ENCODE peak calls at places on chromosomes 2 and 18, in four cellular contexts. M, C, P and X are unnamed samples.

GRCh38 chr2:128395640-128396499 is 77.2 kb upstream of the HS6ST1 start:
- DNase-seq in M (no peak), C (no peak), P (peak; percentile 85), X (peak; percentile 27)

GRCh38 chr2:69026638-69027037 is 13.7 kb downstream of the ANTXR1 start:
- DNase-seq in P (no peak), M (no peak), C (no peak), X (no peak)

GRCh38 chr2:28894470-28895188 is at the start of gene WDR43:
- DNase-seq in C (peak; percentile 96), M (peak; percentile 89), P (peak; percentile 99), X (peak; percentile 98)

GRCh38 chr2:43823751-43824150 is 14.9 kb downstream of the ABCG5 start:
- DNase-seq in M (no peak), C (no peak), P (no peak), X (no peak)

GRCh38 chr2:49687873-49688272 is 533.6 kb upstream of the FSHR start:
- DNase-seq in M (no peak), P (no peak), C (no peak), X (no peak)

GRCh38 chr2:109432421-109432820 is 181.3 kb downstream of the SEPTIN10 start:
- DNase-seq in C (no peak), P (peak; percentile 59), M (no peak), X (no peak)

GRCh38 chr2:19806131-19806530 is 95.7 kb downstream of the TTC32 start:
- DNase-seq in P (no peak), M (no peak), C (no peak), X (no peak)

GRCh38 chr18:47265197-47265596 is 13.7 kb upstream of the SKOR2 start:
- DNase-seq in M (no peak), C (no peak), P (no peak), X (no peak)

GRCh38 chr2:172088245-172089004 is 3.1 kb downstream of the DLX1 start:
- DNase-seq in P (peak; percentile 72), C (no peak), M (no peak), X (no peak)

DNA sequence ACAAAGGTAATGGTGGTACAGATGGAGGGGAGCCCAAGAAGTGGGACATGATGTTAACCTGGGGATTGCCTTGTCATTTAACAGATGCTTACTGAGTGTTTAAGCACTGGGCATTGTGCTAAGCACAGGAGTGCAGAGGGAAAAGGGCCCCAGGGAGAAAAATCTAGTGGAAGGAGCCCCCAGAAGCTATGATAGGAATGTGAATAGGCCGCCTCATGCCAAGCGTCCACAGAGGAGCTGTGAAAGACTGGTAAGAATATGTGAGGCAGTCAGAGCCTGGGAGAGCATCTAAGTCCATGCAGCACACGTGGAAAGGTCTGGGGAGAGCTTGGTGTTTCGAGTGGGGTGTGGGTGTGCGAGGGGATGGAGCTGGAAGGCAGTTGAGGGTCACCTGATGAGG is 5.5 kb downstream of the ZNF532 start:
- DNase-seq in M (no peak), P (no peak), C (no peak), X (no peak)
- H3K27ac ChIP-seq in M (peak overlapping the region; percentile 65), P (no peak overlapping the region), C (no peak overlapping the region), X (no peak overlapping the region)

DNA sequence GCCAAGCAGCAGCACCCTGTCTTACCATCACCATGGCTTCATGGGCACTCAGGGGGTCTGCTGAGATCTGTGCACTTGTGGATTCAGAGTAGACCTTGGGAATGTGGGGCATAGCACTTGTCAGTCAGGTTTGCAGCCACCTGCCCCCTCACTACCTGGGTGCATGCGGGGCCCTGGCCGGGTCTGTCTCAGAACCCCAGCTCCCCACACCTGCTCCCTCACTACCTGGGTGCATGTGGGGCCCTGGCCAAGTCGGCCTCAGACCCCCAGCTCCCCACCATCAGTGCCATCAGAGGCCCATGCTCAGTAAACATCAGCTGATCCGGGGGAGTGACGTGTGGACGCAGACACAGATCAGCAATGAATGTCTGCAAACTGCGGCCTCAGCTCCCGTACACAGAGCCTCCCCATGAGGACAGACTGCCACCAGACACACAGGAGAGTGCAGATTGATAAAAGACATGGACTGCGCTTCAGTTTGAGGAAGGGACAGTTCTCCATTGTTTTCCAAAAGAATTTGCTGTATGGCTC is 205.1 kb downstream of the GLI2 start:
- DNase-seq in C (no peak), M (no peak), P (no peak), X (no peak)
- H3K27ac ChIP-seq in C (peak overlapping the region; percentile 42), M (no peak overlapping the region), P (no peak overlapping the region), X (no peak overlapping the region)

DNA sequence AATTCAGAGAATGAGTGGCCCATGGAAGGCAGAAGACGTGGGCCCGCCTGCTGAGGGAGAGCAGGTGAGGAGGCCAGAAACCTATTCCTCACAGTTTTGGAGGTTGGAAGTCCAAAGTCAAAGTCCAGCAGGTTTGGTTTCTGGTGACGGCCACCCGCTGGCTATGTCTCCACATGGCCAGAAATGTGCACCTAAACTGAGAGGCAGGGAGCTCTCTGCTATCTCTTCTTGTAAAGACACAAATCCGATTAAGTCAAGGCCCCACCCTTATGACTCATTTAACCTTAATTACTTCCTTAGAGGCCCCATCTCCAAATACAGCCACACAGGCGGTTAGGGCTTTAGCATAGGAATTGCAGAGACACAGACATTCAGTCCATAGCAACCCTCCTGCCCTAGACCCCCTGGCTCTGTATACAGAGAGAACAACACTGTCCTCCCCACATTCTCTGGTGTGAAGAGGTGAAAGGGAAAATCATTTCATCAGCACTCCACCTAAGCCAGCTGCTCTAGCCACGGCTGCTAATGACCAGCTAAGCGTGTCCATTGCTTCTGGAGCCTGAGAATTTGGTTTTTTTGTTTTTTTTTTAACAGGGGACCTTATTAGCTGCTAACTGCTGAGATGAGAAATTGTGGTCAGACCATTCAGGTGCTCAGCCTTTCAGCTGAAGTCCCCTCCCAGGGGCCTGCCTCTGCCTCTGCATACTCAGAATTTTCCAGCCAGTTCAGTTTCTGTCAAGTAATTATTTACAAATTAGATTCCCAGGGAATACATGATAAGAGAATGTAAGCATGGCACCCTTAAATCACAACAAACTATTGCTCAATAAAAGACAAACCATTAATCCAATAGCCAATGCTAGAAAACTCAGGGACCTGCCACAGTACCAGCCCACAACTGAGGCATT is 368.7 kb upstream of the ID2 start:
- DNase-seq in C (no peak), P (no peak), M (no peak), X (no peak)
- H3K27ac ChIP-seq in C (no peak overlapping the region), P (no peak overlapping the region), M (no peak overlapping the region), X (no peak overlapping the region)

GRCh38 chr2:112055110-112055832 is at the start of gene TMEM87B:
- DNase-seq in M (peak; percentile 95), P (peak; percentile 100), C (peak; percentile 94), X (peak; percentile 96)

GRCh38 chr2:112059671-112060070 is 4.6 kb downstream of the TMEM87B start:
- DNase-seq in M (no peak), P (no peak), C (no peak), X (no peak)

GRCh38 chr2:112055833-112056625 is 960 bp downstream of the TMEM87B start:
- DNase-seq in M (peak; percentile 47), P (no peak), C (peak; percentile 74), X (peak; percentile 87)

GRCh38 chr2:112053917-112054846 is 887 bp upstream of the TMEM87B start:
- DNase-seq in C (peak; percentile 95), P (peak; percentile 100), M (peak; percentile 97), X (peak; percentile 91)

DNA sequence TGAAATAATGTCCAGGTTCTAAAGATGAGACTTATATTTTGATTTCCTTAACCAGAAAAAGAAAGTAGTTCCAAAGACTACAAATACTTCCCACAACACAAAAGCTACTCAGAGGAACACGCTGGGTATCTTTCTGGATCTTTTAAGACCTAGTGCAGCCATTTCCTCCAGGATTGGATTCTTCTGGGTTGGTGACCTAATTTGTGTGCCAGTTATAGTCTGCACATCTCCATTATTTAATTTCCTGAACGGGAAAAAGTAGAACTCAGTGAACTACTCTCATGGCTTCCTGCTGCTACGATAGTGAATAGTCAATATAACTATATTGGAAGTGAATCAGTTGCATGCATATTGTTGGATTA is 1.5 kb downstream of the TMEM87B start:
- DNase-seq in M (no peak), P (no peak), C (no peak), X (no peak)
- H3K27ac ChIP-seq in M (peak overlapping the region; percentile 98), P (peak overlapping the region; percentile 92), C (peak overlapping the region; percentile 98), X (peak overlapping the region; percentile 72)

GRCh38 chr2:46922049-46922448 is 6.4 kb upstream of the MCFD2 start:
- DNase-seq in C (peak; percentile 58), P (no peak), M (no peak), X (no peak)
- H3K27ac ChIP-seq in C (no peak overlapping the region), P (no peak overlapping the region), M (no peak overlapping the region), X (peak overlapping the region; percentile 56)

GRCh38 chr2:37576831-37577230 is 94.6 kb downstream of the CDC42EP3 start:
- DNase-seq in M (no peak), C (no peak), P (no peak), X (no peak)

GRCh38 chr2:37571571-37572136 is 99.8 kb downstream of the CDC42EP3 start:
- DNase-seq in M (no peak), P (no peak), C (no peak), X (no peak)

GRCh38 chr2:37573406-37573805 is 98.0 kb downstream of the CDC42EP3 start:
- DNase-seq in M (no peak), C (no peak), P (no peak), X (no peak)

GRCh38 chr2:37575780-37576179 is 95.7 kb downstream of the CDC42EP3 start:
- DNase-seq in M (no peak), C (no peak), P (no peak), X (no peak)

DNA sequence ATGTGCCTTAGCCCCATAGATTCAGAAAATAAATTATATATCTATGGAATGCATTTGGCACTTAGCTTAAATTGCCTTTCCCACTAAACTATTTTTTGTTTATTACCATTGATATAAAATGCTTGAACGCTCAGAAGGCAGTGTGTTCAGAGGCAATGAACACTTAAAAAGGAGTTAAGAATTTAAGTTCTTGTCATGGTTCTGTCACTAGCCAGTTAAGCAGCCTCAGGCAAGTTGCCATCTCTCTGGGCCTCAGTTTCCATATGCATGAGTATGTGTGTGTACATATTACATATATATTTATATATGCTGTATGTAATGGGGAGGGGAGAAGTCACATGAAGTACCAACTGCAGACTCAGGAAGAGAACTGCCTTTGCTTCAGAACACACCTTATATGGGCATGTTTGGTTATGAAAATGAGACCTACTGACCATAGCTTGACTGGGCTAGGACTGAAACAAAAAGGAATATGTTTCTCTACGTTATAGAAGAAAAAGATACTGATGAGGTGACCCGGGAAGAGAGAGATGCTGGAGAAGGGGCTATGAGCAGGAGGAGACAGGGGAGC is 97.5 kb downstream of the CDC42EP3 start:
- DNase-seq in M (no peak), C (no peak), P (no peak), X (peak; percentile 53)
- H3K27ac ChIP-seq in M (no peak overlapping the region), C (no peak overlapping the region), P (no peak overlapping the region), X (peak overlapping the region; percentile 87)

GRCh38 chr2:229417906-229418305 is 146.8 kb upstream of the PID1 start:
- DNase-seq in M (no peak), C (no peak), P (no peak), X (no peak)

GRCh38 chr2:229414631-229415030 is 143.5 kb upstream of the PID1 start:
- DNase-seq in P (no peak), M (no peak), C (no peak), X (no peak)

GRCh38 chr2:229416116-229416694 is 145.1 kb upstream of the PID1 start:
- DNase-seq in M (peak; percentile 59), P (peak; percentile 87), C (no peak), X (peak; percentile 63)

GRCh38 chr2:229419158-229419557 is 148.1 kb upstream of the PID1 start:
- DNase-seq in P (no peak), M (no peak), C (no peak), X (no peak)

DNA sequence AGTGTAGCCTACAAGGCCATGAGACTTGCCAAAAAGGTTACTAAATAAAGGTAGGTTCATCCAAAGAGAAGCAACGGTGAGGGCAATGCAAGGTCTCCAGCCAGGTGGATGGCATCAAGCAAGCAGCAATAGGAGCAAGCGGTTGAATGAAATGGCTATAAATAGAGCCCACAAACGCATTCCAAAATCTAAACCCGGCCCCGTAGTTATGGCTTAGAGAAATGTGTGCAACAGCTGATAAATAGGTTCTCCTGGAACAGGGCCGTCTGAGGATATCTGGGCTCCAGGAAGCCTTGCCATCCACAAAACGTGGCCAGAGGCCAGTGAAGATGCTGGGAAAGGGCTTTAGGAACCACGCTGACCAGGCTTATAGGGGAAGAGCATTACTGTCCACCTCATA is 146.1 kb upstream of the PID1 start:
- DNase-seq in M (peak; percentile 32), C (no peak), P (no peak), X (no peak)
- H3K27ac ChIP-seq in M (peak overlapping the region; percentile 85), C (no peak overlapping the region), P (no peak overlapping the region), X (no peak overlapping the region)